ENCODE peak calls at places on chromosomes 12 and 14, in six cellular contexts. H is Calu3, K is neural crest cell, T is IMR-90, S is keratinocyte, Z is BJ. E is an unnamed sample.

GRCh38 chr14:76135722-76136121 is 16.0 kb upstream of the GPATCH2L start:
- DNase-seq in K (no peak), S (no peak), T (no peak), H (no peak), Z (no peak), E (no peak)

GRCh38 chr12:24561411-24561871 is 387.5 kb downstream of the BCAT1 start:
- DNase-seq in S (no peak), T (peak), Z (no peak), K (peak), H (no peak), E (no peak)

GRCh38 chr14:53696217-53696965 is 260.2 kb downstream of the BMP4 start:
- DNase-seq in S (no peak), H (no peak), T (peak), Z (no peak), K (no peak), E (no peak)

GRCh38 chr12:102950107-102950949 is 7.1 kb upstream of the ASCL1 start:
- DNase-seq in K (no peak), T (no peak), Z (no peak), H (no peak), S (no peak), E (no peak)

GRCh38 chr14:91138511-91139359 is 24.9 kb downstream of the DGLUCY start:
- DNase-seq in S (no peak), Z (no peak), T (no peak), H (peak), K (no peak), E (no peak)

GRCh38 chr12:57766464-57767311 is at the start of gene CYP27B1:
- DNase-seq in S (no peak), Z (no peak), T (peak), K (no peak), H (peak), E (no peak)

GRCh38 chr12:104588048-104588942 is 131.5 kb downstream of the CHST11 start:
- DNase-seq in Z (peak), S (peak), T (peak), K (no peak), H (peak), E (no peak)

GRCh38 chr14:20609215-20610001 is 18.2 kb upstream of the RNASE12 start:
- DNase-seq in H (peak), K (peak), Z (no peak), S (peak), T (peak), E (peak)

GRCh38 chr12:14238224-14238792 is 127.2 kb upstream of the ATF7IP start:
- DNase-seq in S (no peak), T (peak), K (no peak), Z (no peak), H (no peak), E (no peak)

GRCh38 chr12:78239566-78239965 is 408.9 kb downstream of the NAV3 start:
- DNase-seq in K (no peak), T (no peak), Z (no peak), H (no peak), S (no peak), E (no peak)

GRCh38 chr14:94412671-94413638 is 24.6 kb upstream of the SERPINA1 start:
- DNase-seq in T (no peak), H (peak), K (no peak), S (no peak), Z (no peak), E (no peak)

GRCh38 chr12:82810568-82810967 is 123.9 kb downstream of the TMTC2 start:
- DNase-seq in T (no peak), H (no peak), Z (no peak), K (no peak), S (no peak), E (no peak)

GRCh38 chr12:8681129-8681902 is 16.5 kb upstream of the RIMKLB start:
- DNase-seq in T (peak), K (no peak), H (peak), Z (no peak), S (peak), E (no peak)

GRCh38 chr12:12449533-12450025 is 92.7 kb downstream of the BORCS5 start:
- DNase-seq in S (no peak), T (peak), K (no peak), H (peak), Z (no peak), E (no peak)

GRCh38 chr14:24662753-24663152 is 28.8 kb upstream of the GZMB start:
- DNase-seq in H (no peak), Z (no peak), T (no peak), K (no peak), S (no peak), E (no peak)

GRCh38 chr12:77625441-77625840 is 205.3 kb upstream of the NAV3 start:
- DNase-seq in Z (peak), H (no peak), K (no peak), T (peak), S (no peak), E (peak)

GRCh38 chr12:104190641-104191176 is 24.9 kb upstream of the TXNRD1 start:
- DNase-seq in K (no peak), Z (no peak), H (no peak), S (no peak), T (no peak), E (no peak)

GRCh38 chr12:27549801-27550652 is 26.0 kb downstream of the PPFIBP1 start:
- DNase-seq in H (peak), Z (peak), K (no peak), S (no peak), T (peak), E (peak)

DNA sequence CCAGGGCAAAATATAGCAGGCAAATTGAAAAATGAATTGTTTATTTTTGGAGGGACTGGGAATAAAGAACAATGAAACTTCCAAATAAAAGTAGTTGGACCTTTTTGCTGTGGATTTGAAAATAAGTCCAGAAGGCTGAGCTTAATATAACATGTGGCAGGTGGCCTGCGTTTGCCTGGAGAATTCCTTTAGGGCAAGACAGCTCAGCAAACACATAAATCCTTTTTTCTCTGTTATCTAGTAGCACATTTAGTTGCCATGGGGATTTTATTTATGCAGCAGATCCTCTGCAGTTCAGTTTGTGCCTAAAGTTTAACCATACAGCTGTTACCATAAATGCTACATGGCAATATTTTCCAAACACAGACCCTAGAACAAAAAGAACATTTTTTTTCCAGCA is 180.0 kb downstream of the NPAS3 start:
- DNase-seq in H (no peak), S (no peak), K (no peak), Z (no peak), T (no peak), E (no peak)
- TF ChIP-seq CTCF in H (no peak), S (no peak), K (no peak), Z (no peak), T (no peak), E (no peak)

GRCh38 chr12:93127582-93128331 is 198.7 kb upstream of the EEA1 start:
- DNase-seq in T (peak), K (no peak), H (no peak), Z (peak), S (no peak), E (no peak)
- TF ChIP-seq CTCF in T (peak), K (no peak), H (no peak), Z (peak), S (peak), E (peak)

DNA sequence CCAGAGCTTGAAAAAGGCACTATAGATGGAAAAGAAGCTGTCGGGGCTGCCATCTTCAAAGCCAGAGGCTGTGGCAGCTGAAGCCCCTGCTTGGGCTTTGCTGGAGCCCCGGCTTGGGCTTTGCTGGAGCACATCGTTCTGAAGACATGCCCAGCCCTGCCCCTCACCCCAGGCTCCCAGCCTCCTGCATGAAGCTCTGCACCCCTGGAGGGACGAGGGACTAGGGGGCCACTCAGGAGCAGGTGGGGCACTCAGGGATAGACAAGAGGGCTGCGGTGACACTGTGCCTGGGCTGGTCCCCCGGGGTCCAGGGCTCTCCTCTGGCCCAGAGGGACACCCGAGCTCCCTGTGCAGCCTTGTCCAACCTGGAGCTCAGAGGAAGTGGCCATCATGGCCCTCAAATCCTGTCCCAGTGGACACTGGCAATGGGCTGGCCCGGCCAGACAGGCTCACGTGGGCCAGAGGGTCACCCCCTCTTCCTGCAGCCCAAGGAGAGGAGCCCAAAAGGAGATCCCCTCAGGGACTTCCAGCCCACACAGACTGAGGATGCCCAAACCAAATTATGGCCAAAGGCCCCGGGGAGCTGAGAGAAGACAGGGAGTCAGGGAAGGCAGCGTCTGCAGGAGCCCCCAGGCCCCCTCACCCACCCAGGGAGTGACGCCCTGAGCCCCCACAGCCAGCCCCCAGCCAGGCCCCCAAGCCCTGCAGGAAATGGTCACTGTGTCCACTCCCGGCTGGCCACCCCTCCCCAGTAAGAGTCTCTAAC is 23.1 kb upstream of the C14orf180 start:
- DNase-seq in Z (no peak), T (no peak), H (no peak), S (no peak), K (no peak), E (no peak)
- TF ChIP-seq CTCF in Z (no peak), T (no peak), H (no peak), S (no peak), K (no peak), E (no peak)

DNA sequence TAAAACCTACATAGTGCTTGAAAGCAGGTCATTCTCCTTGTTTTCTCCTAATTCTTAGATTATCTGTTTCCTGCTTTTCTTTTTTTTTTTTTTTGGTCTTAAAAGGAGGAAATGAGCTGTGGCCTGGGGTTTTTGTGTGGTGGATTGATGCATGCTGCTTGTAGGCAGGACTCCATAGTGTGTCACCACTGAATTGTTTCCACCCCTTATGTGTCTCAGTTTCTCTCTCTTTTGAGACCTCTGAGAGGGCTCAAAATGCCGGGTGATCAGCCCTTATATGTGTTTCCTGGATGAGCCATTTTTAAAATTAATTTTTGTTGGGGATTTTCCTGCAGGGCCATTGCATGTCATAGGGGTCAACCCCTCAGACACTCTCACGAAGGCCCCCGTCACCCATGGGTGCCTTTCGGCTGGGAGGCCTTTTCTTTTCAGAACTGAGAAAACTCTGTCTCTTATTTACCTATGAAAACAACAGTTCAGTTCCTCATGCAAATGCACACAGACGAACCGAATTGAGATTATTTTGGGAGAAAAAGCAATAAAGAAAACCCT is 32.0 kb upstream of the LRRK2 start:
- DNase-seq in S (no peak), H (no peak), T (no peak), K (no peak), Z (no peak), E (no peak)
- TF ChIP-seq CTCF in S (no peak), H (no peak), T (no peak), K (no peak), Z (no peak), E (no peak)

E was measured in AG09319.